ENCODE peak calls at places on chromosomes 5 and 9, in seven cellular contexts. F, O, I, C, V, L and N are unnamed samples.
A peak's percentile ranks its signal among the peaks of the same experiment; 100 is the strongest.

GRCh38 chr5:110371725-110372041 is 354.8 kb downstream of the TMEM232 start:
- DNase-seq in O (no peak), I (no peak), F (no peak), L (no peak), V (no peak), C (no peak), N (no peak)

GRCh38 chr5:135488727-135489465 is 36.7 kb upstream of the TIFAB start:
- DNase-seq in O (peak; percentile 28), V (peak; percentile 75), I (peak; percentile 84), F (peak; percentile 46), L (peak; percentile 92), C (peak; percentile 43), N (peak; percentile 72)

GRCh38 chr5:37308796-37309195 is 59.6 kb upstream of the CPLANE1 start:
- DNase-seq in V (no peak), F (peak; percentile 44), C (no peak), L (no peak), I (no peak), O (no peak), N (no peak)

GRCh38 chr5:61450170-61450815 is 118.2 kb downstream of the ZSWIM6 start:
- DNase-seq in C (no peak), I (peak; percentile 88), F (peak; percentile 89), L (no peak), V (peak; percentile 48), O (peak; percentile 73), N (no peak)

GRCh38 chr9:131037336-131038255 is 28.6 kb downstream of the LAMC3 start:
- DNase-seq in C (no peak), I (no peak), O (no peak), V (peak; percentile 37), F (peak; percentile 13), L (no peak), N (no peak)

GRCh38 chr5:142598338-142598700 is 87.6 kb downstream of the FGF1 start:
- DNase-seq in F (no peak), I (no peak), C (no peak), V (no peak), O (no peak), L (no peak), N (no peak)

GRCh38 chr9:95176755-95177319 is 140.7 kb downstream of the FANCC start:
- DNase-seq in F (no peak), I (no peak), L (no peak), C (no peak), O (no peak), V (no peak), N (no peak)

GRCh38 chr9:133612051-133612450 is 2.9 kb upstream of the FAM163B start:
- DNase-seq in O (no peak), V (no peak), F (no peak), L (no peak), I (no peak), C (no peak), N (no peak)

GRCh38 chr9:134406366-134407122 is 80.3 kb downstream of the RXRA start:
- DNase-seq in L (no peak), C (no peak), V (peak; percentile 64), I (no peak), O (no peak), F (no peak), N (no peak)